ENCODE peak calls at places on chromosomes 4 and X, in eight cellular contexts. E is psoas muscle, S is fibroblast of mammary gland, I is right atrium auricular region, U is A549, X is suprapubic skin, L is OCI-LY7, D is astrocyte of the spinal cord. T is an unnamed sample.

GRCh38 chr4:60463846-60464502 is 736.2 kb upstream of the ADGRL3 start:
- DNase-seq in X (no peak), D (no peak), S (no peak), U (no peak), E (no peak), I (no peak), L (no peak), T (peak)

GRCh38 chr4:23279377-23279988 is 586.7 kb downstream of the GBA3 start:
- DNase-seq in S (peak), U (no peak), D (peak), L (no peak), E (no peak), I (no peak), X (no peak), T (peak)

GRCh38 chrX:74535211-74535621 is 79.2 kb downstream of the RLIM start:
- DNase-seq in U (peak), X (no peak), I (no peak), D (peak), E (no peak), L (peak), S (peak), T (peak)

GRCh38 chrX:44422631-44423030 is 79.2 kb upstream of the EFHC2 start:
- DNase-seq in X (no peak), S (no peak), L (no peak), U (no peak), E (no peak), D (no peak), I (no peak), T (peak)

GRCh38 chrX:45007598-45007997 is 134.6 kb downstream of the KDM6A start:
- DNase-seq in D (no peak), E (no peak), L (peak), U (no peak), I (no peak), X (no peak), S (no peak), T (no peak)

GRCh38 chrX:147174596-147174995 is 360.1 kb upstream of the CXorf51A start:
- DNase-seq in L (no peak), X (no peak), E (no peak), U (no peak), D (no peak), S (no peak), I (no peak), T (no peak)

GRCh38 chr4:82644731-82645126 is 82.9 kb upstream of the TMEM150C start:
- DNase-seq in X (no peak), D (no peak), S (no peak), U (no peak), L (no peak), I (no peak), E (no peak), T (no peak)

GRCh38 chr4:117326091-117326490 is 240.7 kb upstream of the TRAM1L1 start:
- DNase-seq in D (peak), I (no peak), L (no peak), S (no peak), U (no peak), X (no peak), E (no peak), T (no peak)

GRCh38 chr4:150209140-150209829 is 131.0 kb downstream of the DCLK2 start:
- DNase-seq in U (peak), I (no peak), D (peak), S (peak), L (peak), E (peak), X (no peak), T (peak)

GRCh38 chrX:2697306-2697705 is 6.2 kb downstream of the CD99 start:
- DNase-seq in D (no peak), I (no peak), X (no peak), S (no peak), U (no peak), L (no peak), E (no peak), T (no peak)

GRCh38 chrX:26442340-26442739 is 226.4 kb downstream of the MAGEB5 start:
- DNase-seq in L (no peak), S (peak), D (peak), E (no peak), I (no peak), X (no peak), U (peak), T (peak)

GRCh38 chr4:181008164-181008563 is 1235.0 kb upstream of the TENM3 start:
- DNase-seq in L (no peak), I (no peak), D (peak), X (no peak), U (peak), S (peak), E (no peak), T (peak)

GRCh38 chr4:37573566-37573965 is 112.6 kb downstream of the RELL1 start:
- DNase-seq in D (no peak), E (no peak), S (no peak), L (no peak), X (no peak), I (no peak), U (no peak), T (peak)

GRCh38 chr4:47933798-47934197 is 19.4 kb upstream of the NFXL1 start:
- DNase-seq in L (peak), D (peak), X (no peak), E (no peak), U (peak), S (peak), I (no peak), T (peak)

GRCh38 chr4:47619691-47620090 is 134.6 kb downstream of the ATP10D start:
- DNase-seq in E (no peak), L (no peak), X (no peak), S (no peak), D (no peak), I (no peak), U (no peak), T (no peak)

GRCh38 chrX:153750126-153750774 is 13.8 kb upstream of the PLXNB3 start:
- DNase-seq in U (no peak), D (no peak), I (no peak), X (no peak), E (no peak), L (no peak), S (no peak), T (no peak)

GRCh38 chr4:119302073-119302832 is 19.7 kb downstream of the FABP2 start:
- DNase-seq in D (no peak), X (no peak), E (no peak), I (no peak), S (no peak), L (no peak), U (no peak), T (peak)

GRCh38 chr4:78464265-78464664 is 87.3 kb upstream of the ANXA3 start:
- DNase-seq in L (no peak), E (no peak), X (no peak), S (no peak), I (no peak), D (no peak), U (no peak), T (no peak)

GRCh38 chr4:187389420-187389819 is 606.2 kb upstream of the ZFP42 start:
- DNase-seq in E (no peak), L (no peak), X (no peak), D (no peak), I (no peak), S (no peak), U (no peak), T (no peak)

GRCh38 chrX:124573458-124573857 is 227.1 kb downstream of the SH2D1A start:
- DNase-seq in I (no peak), S (peak), X (no peak), L (no peak), U (no peak), E (no peak), D (no peak), T (peak)

GRCh38 chr4:185888676-185889075 is 76.7 kb upstream of the SORBS2 start:
- DNase-seq in X (no peak), U (no peak), D (no peak), I (no peak), S (no peak), E (no peak), L (no peak), T (no peak)

GRCh38 chrX:41596586-41596985 is 92.2 kb upstream of the GPR34 start:
- DNase-seq in E (no peak), L (peak), I (no peak), U (no peak), S (peak), D (peak), X (no peak), T (no peak)

GRCh38 chr4:38313999-38314561 is 349.9 kb upstream of the KLF3 start:
- DNase-seq in I (no peak), E (no peak), U (peak), D (peak), S (peak), X (no peak), L (no peak), T (peak)

GRCh38 chr4:165580379-165580905 is 201.6 kb downstream of the CPE start:
- DNase-seq in X (no peak), I (peak), L (no peak), D (peak), S (peak), E (no peak), U (peak), T (peak)

GRCh38 chrX:49029876-49030275 is 13.3 kb downstream of the TFE3 start:
- DNase-seq in L (no peak), U (no peak), E (peak), D (no peak), I (no peak), S (no peak), X (no peak), T (no peak)

GRCh38 chr4:169540774-169541173 is 71.6 kb downstream of the NEK1 start:
- DNase-seq in D (no peak), L (no peak), S (no peak), X (no peak), E (no peak), U (no peak), I (no peak), T (no peak)
- H3K4me3 ChIP-seq in D (no peak), L (no peak), S (no peak), X (no peak), E (no peak), U (no peak), I (no peak), T (no peak)

DNA sequence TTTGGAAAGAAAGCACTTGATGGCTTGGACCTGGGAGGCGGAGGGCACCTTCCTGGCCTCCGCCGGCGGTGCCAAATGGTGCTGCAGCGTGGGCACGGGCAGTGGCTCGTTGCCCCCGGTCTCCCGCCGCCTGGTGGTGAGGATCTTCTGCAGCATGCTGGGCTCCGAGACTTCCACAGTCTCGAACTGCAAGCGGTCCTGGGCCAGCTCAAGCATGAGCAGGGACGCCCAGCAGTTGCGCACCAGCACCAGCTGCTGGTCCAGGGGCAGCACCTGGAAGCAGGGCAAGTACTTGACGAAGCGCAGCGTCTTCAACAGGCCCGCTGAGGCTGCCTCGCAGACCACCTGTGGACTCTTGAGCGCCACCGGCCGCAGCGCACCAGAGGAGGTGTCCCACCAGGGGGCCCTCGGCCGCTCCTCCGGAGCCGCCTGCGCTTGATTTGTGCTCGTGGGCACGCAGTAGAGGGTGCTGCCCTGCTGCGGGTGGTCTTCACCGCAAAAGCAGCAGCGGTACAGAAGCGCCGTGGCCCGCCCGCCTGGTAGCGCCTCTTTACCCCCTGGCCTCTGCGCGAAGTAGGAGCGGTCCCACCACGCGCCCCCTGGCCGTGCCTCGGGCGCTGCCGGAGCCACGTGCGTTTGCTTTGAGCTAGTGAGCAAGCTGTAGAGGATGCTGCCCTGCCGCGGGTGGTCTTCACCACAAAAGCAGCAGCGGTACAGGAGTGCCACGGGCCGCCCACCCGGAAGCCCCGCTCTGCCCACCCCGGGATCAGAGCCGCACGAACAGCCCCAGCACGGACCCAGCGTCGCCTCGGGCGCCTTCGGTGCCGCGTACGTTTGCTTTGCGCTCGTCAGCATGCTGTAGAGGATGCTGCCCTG is 689 bp downstream of the NR0B1 start:
- DNase-seq in S (peak), U (peak), E (peak), X (no peak), D (peak), L (no peak), I (no peak), T (peak)
- TF ChIP-seq CTCF in S (no peak), U (peak), E (no peak), X (no peak), D (peak), L (no peak), I (no peak), T (peak)

GRCh38 chrX:145820825-145821224 is 3.2 kb downstream of the SLITRK2 start:
- DNase-seq in S (no peak), U (no peak), X (no peak), D (no peak), E (no peak), I (no peak), L (no peak), T (no peak)
- H3K4me3 ChIP-seq in S (no peak), U (no peak), X (no peak), D (no peak), E (no peak), I (no peak), L (no peak), T (no peak)

GRCh38 chrX:79413963-79414362 is 46.8 kb upstream of the ITM2A start:
- DNase-seq in D (no peak), S (no peak), L (no peak), I (no peak), U (no peak), E (no peak), X (no peak), T (no peak)

GRCh38 chrX:79408623-79409322 is 41.6 kb upstream of the ITM2A start:
- DNase-seq in U (no peak), I (no peak), S (no peak), D (no peak), E (no peak), L (no peak), X (no peak), T (no peak)

GRCh38 chrX:79409657-79410056 is 42.5 kb upstream of the ITM2A start:
- DNase-seq in X (no peak), U (no peak), S (no peak), I (no peak), E (no peak), L (no peak), D (no peak), T (no peak)

GRCh38 chrX:79415056-79415455 is 47.9 kb upstream of the ITM2A start:
- DNase-seq in X (no peak), E (no peak), D (no peak), U (no peak), L (no peak), I (no peak), S (no peak), T (no peak)

DNA sequence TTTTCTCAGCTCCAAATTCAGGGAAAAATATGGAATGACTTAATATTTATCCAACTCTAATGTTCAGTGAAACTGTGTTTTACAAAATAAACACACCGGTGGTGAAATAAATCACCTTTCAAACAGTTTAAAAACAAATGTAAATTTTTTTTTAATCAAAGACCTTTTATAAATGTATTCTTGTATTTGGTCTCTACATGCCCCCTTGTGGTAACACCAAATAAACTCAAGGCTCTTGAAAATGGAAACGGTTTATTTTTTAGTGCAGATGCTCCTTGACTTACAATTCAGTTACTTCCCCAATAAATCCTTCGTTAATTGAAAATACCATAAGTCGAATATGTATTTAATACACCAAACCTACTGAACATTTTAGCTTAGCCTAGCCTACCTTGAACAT is 45.9 kb upstream of the ITM2A start:
- DNase-seq in X (no peak), I (no peak), D (peak), L (peak), S (peak), E (no peak), U (peak), T (peak)
- TF ChIP-seq CTCF in X (no peak), I (peak), D (peak), L (peak), S (peak), E (peak), U (peak), T (no peak)

GRCh38 chr4:139808381-139809206 is 143.0 kb downstream of the MGST2 start:
- DNase-seq in D (no peak), L (no peak), E (no peak), X (no peak), I (no peak), U (no peak), S (no peak), T (no peak)
- H3K4me3 ChIP-seq in D (no peak), L (no peak), E (peak), X (no peak), I (no peak), U (no peak), S (no peak), T (no peak)

GRCh38 chr4:167989815-167990214 is 102.5 kb upstream of the ANXA10 start:
- DNase-seq in I (no peak), L (no peak), S (no peak), X (no peak), E (no peak), D (no peak), U (peak), T (peak)
- TF ChIP-seq CTCF in I (no peak), L (no peak), S (no peak), X (no peak), E (peak), D (no peak), U (peak), T (no peak)

DNA sequence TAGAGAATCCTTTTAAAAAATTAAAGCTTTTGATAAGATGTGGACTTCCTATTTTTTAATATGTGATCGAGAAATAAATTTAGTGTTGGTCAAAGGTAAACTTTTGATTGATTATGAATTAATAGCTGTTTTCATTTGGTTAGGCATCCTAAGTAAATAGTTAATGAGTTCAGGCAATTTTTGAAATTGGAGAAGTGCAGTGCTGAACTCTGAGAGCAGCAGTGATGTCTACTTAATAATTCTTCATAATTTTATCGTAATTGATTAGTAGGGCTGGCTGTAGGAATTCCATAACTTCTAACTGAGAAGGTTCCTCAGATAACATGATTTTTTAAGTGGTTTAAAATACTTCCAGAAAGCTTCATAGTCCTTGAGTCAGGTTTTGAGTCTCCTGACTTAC is 1.5 kb downstream of the MND1 start:
- DNase-seq in X (no peak), I (no peak), D (no peak), S (no peak), E (no peak), U (no peak), L (peak), T (no peak)
- H3K4me3 ChIP-seq in X (peak), I (no peak), D (peak), S (peak), E (peak), U (peak), L (peak), T (no peak)

DNA sequence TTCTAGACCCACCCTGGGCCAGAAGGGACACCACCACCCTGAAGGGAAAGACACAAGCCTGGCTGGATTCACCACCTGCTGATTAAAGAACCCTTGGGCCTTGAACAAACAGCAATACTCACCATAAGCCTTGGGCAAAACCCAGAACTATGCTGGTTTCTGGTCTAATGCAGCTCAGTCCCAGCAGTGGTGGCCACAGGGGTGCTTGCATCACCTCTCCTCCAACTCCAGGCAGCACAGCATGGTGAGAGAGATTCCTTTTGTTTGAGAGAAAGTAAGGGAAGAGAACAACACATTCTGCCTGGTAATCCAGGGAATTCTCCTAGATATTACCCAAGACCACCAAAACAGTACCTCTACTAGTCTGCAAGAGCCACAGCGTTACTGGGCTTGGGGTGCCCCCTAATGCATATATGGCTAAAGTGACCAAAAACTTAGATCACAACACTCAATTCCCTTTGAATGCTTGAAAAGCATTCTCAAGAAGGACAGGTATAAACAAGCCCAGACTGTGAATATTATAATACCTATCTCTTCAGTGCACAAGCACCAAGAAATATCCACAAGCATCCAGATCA is 25.7 kb downstream of the RNF128 start:
- DNase-seq in S (peak), E (no peak), I (no peak), X (no peak), L (peak), D (peak), U (peak), T (peak)
- TF ChIP-seq CTCF in S (peak), E (peak), I (no peak), X (no peak), L (peak), D (peak), U (peak), T (peak)

T was measured in choroid plexus epithelial cell.